ENCODE peak calls at places on chromosomes 13 and 19, in ten cellular contexts. O is stimulated activated CD8-positive, alpha-beta memory T cell treated with anti-CD3 and anti-CD28 coated beads, Interleukin-7, amount 100 ng/mL, for 4 hours; J is activated B cell treated with CpG ODN at 0.5 μM for 24 hours; T is ELF-1; L is fibroblast of lung; H is HT1080; U is T-helper 17 cell; R is heart left ventricle; Y is aorta; X is T-cell. E is an unnamed sample.

GRCh38 chr13:75486146-75486545 is 4.2 kb upstream of the TBC1D4 start:
- DNase-seq in L (peak), H (peak), X (no peak), O (no peak), T (peak), U (no peak), Y (no peak), R (no peak), J (no peak), E (no peak)

GRCh38 chr13:40812102-40812501 is 22.7 kb downstream of the SLC25A15 start:
- DNase-seq in L (no peak), R (no peak), J (no peak), X (no peak), T (no peak), Y (no peak), O (no peak), H (no peak), U (no peak), E (no peak)

GRCh38 chr13:26561636-26562537 is 4.4 kb downstream of the WASF3 start:
- DNase-seq in O (no peak), L (peak), H (peak), R (no peak), J (no peak), T (peak), Y (no peak), X (no peak), U (no peak), E (no peak)

GRCh38 chr13:66937423-66937822 is 292.7 kb downstream of the PCDH9 start:
- DNase-seq in J (no peak), L (no peak), X (no peak), T (no peak), O (no peak), R (no peak), U (no peak), H (no peak), Y (no peak), E (no peak)

GRCh38 chr13:73216381-73216831 is 157.6 kb downstream of the KLF5 start:
- DNase-seq in X (no peak), T (peak), Y (no peak), H (no peak), U (no peak), L (peak), O (no peak), J (no peak), R (no peak), E (no peak)

GRCh38 chr13:97068146-97068545 is 73.9 kb upstream of the OXGR1 start:
- DNase-seq in Y (no peak), L (no peak), H (no peak), X (no peak), T (peak), J (no peak), R (no peak), O (no peak), U (no peak), E (no peak)

GRCh38 chr13:33817513-33817842 is 471 bp upstream of the RFC3 start:
- DNase-seq in J (no peak), T (no peak), H (no peak), U (no peak), L (peak), O (no peak), Y (no peak), R (no peak), X (no peak), E (no peak)

GRCh38 chr19:55459950-55460657 is 1.3 kb downstream of the ISOC2 start:
- DNase-seq in J (no peak), O (no peak), H (no peak), X (no peak), T (no peak), L (peak), U (no peak), R (no peak), Y (no peak), E (no peak)

GRCh38 chr13:56216221-56216620 is 924.5 kb upstream of the PRR20A start:
- DNase-seq in R (no peak), J (no peak), H (no peak), O (no peak), T (no peak), U (no peak), X (no peak), L (no peak), Y (no peak), E (no peak)

GRCh38 chr19:40807147-40808020 is 8.4 kb downstream of the EGLN2 start:
- DNase-seq in X (no peak), T (peak), J (no peak), Y (peak), U (no peak), L (no peak), R (no peak), O (no peak), H (no peak), E (no peak)

GRCh38 chr13:39910833-39911232 is 255.4 kb downstream of the COG6 start:
- DNase-seq in X (no peak), H (no peak), Y (no peak), R (no peak), T (no peak), J (no peak), U (no peak), L (peak), O (no peak), E (no peak)

GRCh38 chr19:16921766-16922591 is 33.2 kb downstream of the F2RL3 start:
- DNase-seq in R (no peak), U (no peak), T (no peak), O (no peak), L (no peak), H (no peak), X (no peak), J (no peak), Y (peak), E (no peak)

GRCh38 chr19:18109731-18110671 is 12.4 kb downstream of the MAST3 start:
- DNase-seq in X (no peak), U (peak), L (no peak), O (peak), Y (peak), H (no peak), T (no peak), R (peak), J (peak), E (no peak)

GRCh38 chr13:40148103-40148502 is 492.6 kb downstream of the COG6 start:
- DNase-seq in L (no peak), R (no peak), T (no peak), X (peak), Y (no peak), H (no peak), J (no peak), O (no peak), U (no peak), E (no peak)